ENCODE peak calls at places on chromosome 9, in nine cellular contexts. N is A549, A is Peyer's patch, B is dorsolateral prefrontal cortex, Z is cardiac muscle cell, H is ovary, D is fibroblast of mammary gland, V is AG10803, X is AG04449. W is an unnamed sample.

GRCh38 chr9:86788456-86788855 is 158.8 kb downstream of the GAS1 start:
- DNase-seq in B (no peak), X (no peak), A (no peak), N (no peak), D (peak), Z (no peak), H (no peak), V (peak), W (no peak)

GRCh38 chr9:72454871-72455471 is 66.4 kb upstream of the TMC1 start:
- DNase-seq in V (no peak), D (no peak), N (peak), Z (no peak), B (no peak), A (no peak), X (no peak), H (no peak), W (peak)

GRCh38 chr9:129126789-129127618 is 15.8 kb downstream of the PTPA start:
- DNase-seq in N (no peak), H (no peak), D (no peak), B (no peak), V (no peak), A (no peak), Z (no peak), X (no peak), W (no peak)

GRCh38 chr9:2132484-2133082 is 117.4 kb downstream of the SMARCA2 start:
- DNase-seq in A (no peak), B (no peak), D (peak), N (peak), V (peak), H (no peak), Z (peak), X (no peak), W (peak)

GRCh38 chr9:101727621-101728524 is 10.6 kb downstream of the GRIN3A start:
- DNase-seq in A (no peak), X (peak), N (peak), V (peak), D (peak), Z (peak), H (no peak), B (no peak), W (peak)

GRCh38 chr9:121992571-121993212 is 100.4 kb downstream of the TTLL11 start:
- DNase-seq in A (peak), H (peak), V (peak), X (peak), N (peak), Z (peak), B (peak), D (peak), W (peak)

GRCh38 chr9:3809724-3810123 is 283.9 kb upstream of the RFX3 start:
- DNase-seq in D (peak), B (no peak), H (no peak), N (peak), X (no peak), V (peak), A (no peak), Z (no peak), W (no peak)

GRCh38 chr9:108691614-108692013 is 164.2 kb downstream of the ACTL7B start:
- DNase-seq in X (no peak), D (no peak), V (no peak), Z (no peak), B (no peak), N (no peak), A (no peak), H (no peak), W (no peak)

GRCh38 chr9:18907927-18908625 is 124.9 kb downstream of the SAXO1 start:
- DNase-seq in A (no peak), V (no peak), H (no peak), D (no peak), Z (no peak), N (no peak), B (no peak), X (no peak), W (no peak)

GRCh38 chr9:13485068-13485596 is 205.6 kb upstream of the MPDZ start:
- DNase-seq in X (no peak), H (peak), V (peak), D (peak), Z (no peak), B (no peak), N (peak), A (no peak), W (peak)

GRCh38 chr9:77899679-77900354 is 131.8 kb downstream of the GNAQ start:
- DNase-seq in X (peak), V (peak), Z (no peak), D (peak), B (no peak), N (no peak), A (no peak), H (no peak), W (peak)

GRCh38 chr9:115396071-115396529 is 278.1 kb upstream of the TNC start:
- DNase-seq in V (no peak), D (no peak), H (no peak), A (no peak), N (no peak), X (no peak), Z (no peak), B (no peak), W (no peak)

GRCh38 chr9:128114326-128115186 is 13.0 kb downstream of the PTGES2 start:
- DNase-seq in Z (no peak), H (no peak), N (no peak), A (no peak), V (no peak), B (no peak), X (no peak), D (no peak), W (no peak)

GRCh38 chr9:91302831-91303230 is 58.9 kb downstream of the AUH start:
- DNase-seq in X (peak), N (peak), Z (no peak), V (peak), H (no peak), A (no peak), B (no peak), D (peak), W (peak)

GRCh38 chr9:26264709-26265601 is 586.7 kb upstream of the TUSC1 start:
- DNase-seq in N (peak), Z (no peak), B (no peak), A (no peak), X (peak), D (peak), H (no peak), V (peak), W (peak)

GRCh38 chr9:94156549-94157407 is 72.5 kb downstream of the PTPDC1 start:
- DNase-seq in N (peak), H (peak), D (peak), A (no peak), B (peak), V (peak), X (no peak), Z (no peak), W (peak)

GRCh38 chr9:98990181-98990870 is 46.6 kb downstream of the COL15A1 start:
- DNase-seq in Z (no peak), N (no peak), V (no peak), D (no peak), H (no peak), X (no peak), B (no peak), A (no peak), W (no peak)

GRCh38 chr9:121692606-121693505 is 41.4 kb downstream of the DAB2IP start:
- DNase-seq in D (no peak), A (no peak), H (no peak), X (no peak), Z (peak), B (no peak), V (peak), N (peak), W (peak)

GRCh38 chr9:107684224-107684623 is 194.7 kb upstream of the KLF4 start:
- DNase-seq in V (peak), A (no peak), D (peak), N (peak), Z (no peak), X (no peak), B (no peak), H (no peak), W (peak)

GRCh38 chr9:127779136-127779981 is 893 bp upstream of the SH2D3C start:
- DNase-seq in D (peak), N (no peak), H (no peak), V (no peak), B (no peak), X (no peak), Z (no peak), A (peak), W (no peak)

GRCh38 chr9:79302002-79302401 is 269.8 kb upstream of the TLE4 start:
- DNase-seq in N (no peak), H (no peak), A (no peak), V (peak), X (no peak), B (no peak), D (no peak), Z (no peak), W (no peak)

GRCh38 chr9:99947395-99947794 is 40.9 kb downstream of the STX17 start:
- DNase-seq in H (no peak), X (no peak), V (no peak), N (peak), B (no peak), Z (peak), D (no peak), A (no peak), W (peak)

GRCh38 chr9:108956627-108957026 is 22.4 kb downstream of the ABITRAM start:
- DNase-seq in Z (no peak), H (no peak), V (no peak), X (no peak), B (no peak), N (no peak), D (no peak), A (no peak), W (no peak)

GRCh38 chr9:35795701-35796100 is 4.3 kb downstream of the NPR2 start:
- DNase-seq in B (no peak), V (no peak), D (no peak), N (no peak), A (no peak), Z (no peak), X (no peak), H (no peak), W (no peak)

GRCh38 chr9:13817754-13818278 is 496.1 kb downstream of the NFIB start:
- DNase-seq in A (no peak), X (no peak), Z (no peak), N (no peak), D (no peak), H (no peak), V (peak), B (no peak), W (no peak)

DNA sequence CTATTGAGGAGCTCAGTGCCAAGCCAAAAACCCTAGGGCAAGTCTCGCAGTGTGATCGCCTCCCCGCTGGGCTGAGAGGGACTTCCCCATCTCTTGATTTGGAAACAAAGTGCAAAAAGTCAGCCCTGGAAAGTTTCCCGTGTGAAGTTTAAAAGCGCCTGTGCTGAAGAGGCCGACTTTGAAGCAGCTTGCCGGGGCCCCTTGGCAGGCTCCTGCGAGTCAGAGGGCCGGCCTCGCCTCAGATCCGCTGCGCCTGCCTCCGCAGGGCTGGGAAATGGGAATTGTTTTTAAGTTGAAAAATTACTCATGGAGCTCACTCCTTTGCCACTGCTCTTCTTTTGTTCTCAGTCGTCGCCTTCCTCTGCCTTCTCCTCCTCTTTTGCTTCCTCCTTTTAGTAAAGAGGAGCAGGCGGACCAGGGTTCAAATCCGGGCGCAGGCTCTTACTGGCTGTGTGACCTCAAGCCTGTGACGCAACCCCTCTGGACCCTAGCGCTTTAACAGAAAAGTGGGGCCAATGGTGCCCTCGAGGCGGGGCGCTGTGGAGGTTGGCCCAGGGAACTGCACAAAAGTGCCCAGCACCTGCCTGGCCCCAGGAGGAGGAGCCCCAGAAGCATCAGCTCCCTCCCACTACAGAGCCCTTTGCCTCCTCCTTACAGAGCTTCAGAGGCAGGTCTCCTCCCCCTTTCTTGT is 14.7 kb upstream of the LHX2 start:
- DNase-seq in X (no peak), V (no peak), H (no peak), A (peak), N (no peak), B (no peak), Z (no peak), D (peak), W (no peak)
- TF ChIP-seq CTCF in X (no peak), V (no peak), H (no peak), A (no peak), N (no peak), B (no peak), Z (no peak), D (no peak), W (no peak)

GRCh38 chr9:136342191-136343120 is 15.1 kb downstream of the GPSM1 start:
- DNase-seq in D (peak), X (no peak), Z (peak), N (peak), B (peak), H (peak), A (peak), V (peak), W (peak)
- H3K4me3 ChIP-seq in D (no peak), X (no peak), Z (peak), N (no peak), B (peak), H (peak), A (peak), V (no peak), W (no peak)

GRCh38 chr9:137669261-137669672 is 50.5 kb downstream of the EHMT1 start:
- DNase-seq in B (no peak), X (no peak), D (peak), Z (no peak), V (no peak), N (peak), H (no peak), A (no peak), W (no peak)

GRCh38 chr9:137665697-137666504 is 47.1 kb downstream of the EHMT1 start:
- DNase-seq in V (peak), X (no peak), A (no peak), Z (peak), N (no peak), B (peak), H (peak), D (no peak), W (peak)

GRCh38 chr9:137666950-137667670 is 48.3 kb downstream of the EHMT1 start:
- DNase-seq in D (no peak), B (peak), X (no peak), H (no peak), N (no peak), V (no peak), A (peak), Z (no peak), W (no peak)

GRCh38 chr9:137666505-137666809 is 47.7 kb downstream of the EHMT1 start:
- DNase-seq in V (no peak), A (no peak), X (no peak), Z (no peak), D (no peak), N (no peak), H (no peak), B (peak), W (no peak)

GRCh38 chr9:137668203-137668602 is 49.4 kb downstream of the EHMT1 start:
- DNase-seq in D (no peak), X (no peak), H (no peak), Z (no peak), N (no peak), B (no peak), A (no peak), V (no peak), W (no peak)
- TF ChIP-seq CTCF in D (no peak), X (no peak), H (no peak), Z (no peak), N (no peak), B (no peak), A (no peak), V (no peak), W (no peak)

GRCh38 chr9:133119039-133119438 is 2.0 kb downstream of the RALGDS start:
- DNase-seq in V (no peak), Z (no peak), A (no peak), H (no peak), D (no peak), B (peak), X (no peak), N (no peak), W (no peak)
- H3K4me3 ChIP-seq in V (peak), Z (no peak), A (peak), H (peak), D (no peak), B (peak), X (peak), N (no peak), W (peak)

DNA sequence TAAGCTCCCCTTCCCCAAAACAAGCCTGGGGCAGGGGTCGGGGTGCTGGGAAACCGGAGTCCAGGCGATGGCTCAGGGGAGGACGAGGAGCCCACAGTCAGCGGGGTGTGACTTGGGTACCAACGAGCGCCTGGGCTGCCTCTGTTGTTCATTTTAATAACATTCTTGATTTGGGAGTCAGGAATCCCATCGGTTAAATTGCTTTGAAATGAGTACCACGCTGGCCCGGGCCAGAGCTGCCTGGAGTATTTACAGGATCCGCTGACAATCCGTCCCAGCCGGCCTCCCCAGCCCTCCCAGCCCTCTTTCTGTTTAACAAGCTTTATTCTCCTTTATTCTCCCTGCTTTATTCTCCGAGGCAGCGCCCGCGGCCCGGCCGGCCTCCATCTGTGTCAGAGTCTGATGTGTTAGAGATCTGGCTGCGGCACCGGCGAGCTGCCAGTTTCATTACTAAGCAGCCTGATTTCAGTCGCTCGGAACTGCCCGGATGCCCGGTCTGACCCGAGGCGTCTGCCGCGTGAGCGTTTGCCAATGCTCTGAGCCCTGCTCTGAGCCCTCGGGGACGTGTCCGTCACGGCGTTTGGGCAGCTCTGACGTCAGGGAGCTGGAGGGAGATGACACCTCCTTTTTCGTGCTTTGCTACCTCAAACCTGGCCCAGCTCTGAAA is 16.5 kb upstream of the QRFP start:
- DNase-seq in H (no peak), A (no peak), B (peak), X (no peak), V (peak), D (peak), N (no peak), Z (no peak), W (peak)
- TF ChIP-seq CTCF in H (no peak), A (no peak), B (no peak), X (no peak), V (no peak), D (no peak), N (no peak), Z (no peak), W (no peak)